ENCODE peak calls at places on chromosomes 7 and 10, in ten cellular contexts. T, A, R, V, H, Y, Z, M, Q and I are unnamed samples.

GRCh38 chr10:126331101-126331500 is 57.2 kb downstream of the ADAM12 start:
- DNase-seq in H (no peak), A (no peak), Z (no peak), R (no peak), M (no peak), Y (no peak), Q (no peak), V (no peak), T (no peak), I (no peak)

GRCh38 chr7:48962821-48963505 is 38.6 kb downstream of the CDC14C start:
- DNase-seq in Z (no peak), A (no peak), T (no peak), Q (no peak), H (no peak), Y (peak; percentile 12), M (peak; percentile 44), R (no peak), V (peak; percentile 53), I (no peak)

GRCh38 chr10:27783660-27784059 is 38.0 kb upstream of the MKX start:
- DNase-seq in R (peak; percentile 9), Y (peak; percentile 37), H (no peak), Q (peak; percentile 79), V (peak; percentile 8), Z (peak; percentile 4), T (no peak), A (peak; percentile 17), M (peak; percentile 86), I (no peak)

GRCh38 chr10:120423350-120424197 is 33.5 kb upstream of the PLPP4 start:
- DNase-seq in H (peak; percentile 52), Q (peak; percentile 65), Y (no peak), A (peak; percentile 45), M (peak; percentile 81), V (peak; percentile 64), T (no peak), R (peak; percentile 62), Z (peak; percentile 6), I (peak; percentile 66)

GRCh38 chr7:46034056-46034768 is 113.1 kb upstream of the IGFBP3 start:
- DNase-seq in Q (peak; percentile 18), H (no peak), R (peak; percentile 62), A (no peak), V (peak; percentile 63), Z (no peak), T (no peak), Y (no peak), M (no peak), I (no peak)

GRCh38 chr10:68877482-68877881 is 23.6 kb upstream of the DDX50 start:
- DNase-seq in Y (no peak), V (no peak), H (no peak), R (no peak), Q (no peak), Z (no peak), A (no peak), M (peak; percentile 58), T (no peak), I (no peak)

GRCh38 chr7:24017519-24017918 is 266.5 kb upstream of the NPY start:
- DNase-seq in A (no peak), Q (no peak), V (no peak), Z (no peak), R (no peak), M (no peak), Y (no peak), T (no peak), H (no peak), I (no peak)

GRCh38 chr10:132401396-132402168 is 4.6 kb downstream of the PWWP2B start:
- DNase-seq in Y (no peak), M (no peak), Z (no peak), V (no peak), R (no peak), T (no peak), A (no peak), H (peak; percentile 88), Q (no peak), I (no peak)

GRCh38 chr7:41448104-41448503 is 254.8 kb downstream of the INHBA start:
- DNase-seq in Z (no peak), Y (no peak), V (peak; percentile 89), M (no peak), A (peak; percentile 78), R (peak; percentile 88), T (no peak), H (no peak), Q (no peak), I (no peak)

GRCh38 chr7:80984619-80985018 is 65.8 kb upstream of the SEMA3C start:
- DNase-seq in M (no peak), R (no peak), Z (no peak), V (no peak), H (no peak), Q (no peak), T (no peak), Y (no peak), A (peak; percentile 14), I (no peak)

GRCh38 chr10:1202343-1202742 is 146.2 kb downstream of the WDR37 start:
- DNase-seq in M (no peak), V (no peak), Z (no peak), A (no peak), Q (no peak), Y (no peak), H (no peak), T (no peak), R (no peak), I (no peak)

GRCh38 chr7:117015258-117016184 is 62.2 kb downstream of the ST7 start:
- DNase-seq in A (no peak), H (no peak), Z (no peak), T (no peak), V (no peak), Q (no peak), R (no peak), M (no peak), Y (no peak), I (no peak)

GRCh38 chr10:88114368-88114767 is 250.9 kb downstream of the PTEN start:
- DNase-seq in H (peak; percentile 42), A (peak; percentile 38), Y (no peak), Z (peak; percentile 48), Q (peak; percentile 44), M (peak; percentile 84), V (peak; percentile 39), T (no peak), R (peak; percentile 39), I (no peak)

GRCh38 chr10:14548970-14549369 is 218.2 kb upstream of the FRMD4A start:
- DNase-seq in Z (no peak), M (no peak), A (no peak), Y (no peak), V (no peak), H (no peak), R (no peak), T (no peak), Q (no peak), I (no peak)

GRCh38 chr7:91850455-91850854 is 30.0 kb downstream of the MTERF1 start:
- DNase-seq in V (peak; percentile 14), T (no peak), M (no peak), Y (no peak), R (no peak), H (no peak), Q (peak; percentile 24), A (peak; percentile 10), Z (no peak), I (no peak)

GRCh38 chr7:109579876-109580275 is 1010.2 kb downstream of the DNAJB9 start:
- DNase-seq in Q (no peak), T (no peak), A (no peak), M (no peak), Z (no peak), R (no peak), H (no peak), Y (no peak), V (no peak), I (no peak)

GRCh38 chr7:101747758-101748345 is 69.6 kb upstream of the CUX1 start:
- DNase-seq in A (no peak), Z (no peak), V (peak; percentile 12), T (no peak), Q (no peak), H (no peak), R (no peak), M (no peak), Y (no peak), I (no peak)

GRCh38 chr7:101420436-101420835 is 57.8 kb downstream of the COL26A1 start:
- DNase-seq in Q (no peak), H (no peak), A (no peak), Y (no peak), T (no peak), R (no peak), V (no peak), M (peak; percentile 95), Z (no peak), I (no peak)

GRCh38 chr7:27245798-27246691 is 3.4 kb downstream of the EVX1 start:
- DNase-seq in Y (no peak), H (peak; percentile 67), M (peak; percentile 86), Q (no peak), T (no peak), Z (no peak), R (no peak), A (no peak), V (no peak), I (no peak)
- H3K4me3 ChIP-seq in Y (no peak overlapping the region), H (no peak overlapping the region), M (no peak overlapping the region), Q (no peak overlapping the region), T (no peak overlapping the region), Z (peak overlapping the region; percentile 24), R (no peak overlapping the region), A (no peak overlapping the region), V (peak overlapping the region; percentile 11), I (no peak overlapping the region)

GRCh38 chr10:121928528-121928884 is 675 bp upstream of the ATE1 start:
- DNase-seq in M (no peak), H (no peak), Y (no peak), T (peak; percentile 31), A (peak; percentile 28), Z (no peak), V (no peak), Q (no peak), R (peak; percentile 22), I (no peak)
- H3K4me3 ChIP-seq in M (peak overlapping the region; percentile 94), H (peak overlapping the region; percentile 96), Y (peak overlapping the region; percentile 92), T (peak overlapping the region; percentile 57), A (peak overlapping the region; percentile 88), Z (peak overlapping the region; percentile 93), V (peak overlapping the region; percentile 79), Q (peak overlapping the region; percentile 86), R (peak overlapping the region; percentile 88), I (peak overlapping the region; percentile 97)

GRCh38 chr10:11682267-11682683 is 59.9 kb upstream of the ECHDC3 start:
- DNase-seq in Y (no peak), H (no peak), Q (no peak), Z (no peak), A (no peak), R (no peak), V (no peak), T (no peak), M (no peak), I (no peak)
- H3K4me3 ChIP-seq in Y (no peak overlapping the region), H (no peak overlapping the region), Q (no peak overlapping the region), Z (no peak overlapping the region), A (no peak overlapping the region), R (no peak overlapping the region), V (no peak overlapping the region), T (no peak overlapping the region), M (no peak overlapping the region), I (no peak overlapping the region)

GRCh38 chr7:74405191-74405898 is 48.4 kb upstream of the GTF2IRD1 start:
- DNase-seq in A (no peak), V (no peak), T (no peak), Q (peak; percentile 12), H (no peak), Z (no peak), Y (no peak), M (peak; percentile 90), R (no peak), I (no peak)
- H3K4me3 ChIP-seq in A (no peak overlapping the region), V (no peak overlapping the region), T (no peak overlapping the region), Q (no peak overlapping the region), H (no peak overlapping the region), Z (no peak overlapping the region), Y (no peak overlapping the region), M (no peak overlapping the region), R (no peak overlapping the region), I (no peak overlapping the region)

GRCh38 chr10:80473692-80474596 is 19.8 kb downstream of the TSPAN14 start:
- DNase-seq in T (no peak), R (no peak), H (no peak), Q (no peak), V (no peak), Y (no peak), A (peak; percentile 51), Z (no peak), M (no peak), I (no peak)
- H3K4me3 ChIP-seq in T (no peak overlapping the region), R (no peak overlapping the region), H (no peak overlapping the region), Q (no peak overlapping the region), V (no peak overlapping the region), Y (no peak overlapping the region), A (no peak overlapping the region), Z (no peak overlapping the region), M (no peak overlapping the region), I (no peak overlapping the region)